ENCODE peak calls at places on chromosomes 11 and 22, in ten cellular contexts. J, U, Y, K, D, W, A, L, R and B are unnamed samples.

GRCh38 chr11:111378773-111379499 is at the start of gene POU2AF1:
- DNase-seq in J (no peak), U (peak), Y (no peak), K (no peak), D (no peak), W (no peak), A (peak), L (no peak), R (no peak), B (no peak)

GRCh38 chr11:8242113-8242475 is 21.6 kb downstream of the LMO1 start:
- DNase-seq in J (no peak), U (no peak), Y (no peak), K (no peak), D (no peak), W (no peak), A (no peak), L (no peak), R (no peak), B (no peak)

GRCh38 chr11:91804057-91804456 is 420.6 kb upstream of the FAT3 start:
- DNase-seq in J (no peak), U (no peak), Y (no peak), K (no peak), D (no peak), W (no peak), A (peak), L (no peak), R (no peak), B (no peak)

GRCh38 chr22:39003165-39003638 is 10.9 kb upstream of the APOBEC3C start:
- DNase-seq in J (no peak), U (peak), Y (peak), K (peak), D (peak), W (peak), A (peak), L (peak), R (no peak), B (peak)

GRCh38 chr11:96331556-96332168 is 11.3 kb downstream of the MAML2 start:
- DNase-seq in J (no peak), U (no peak), Y (no peak), K (no peak), D (no peak), W (no peak), A (no peak), L (no peak), R (no peak), B (no peak)

GRCh38 chr22:46806789-46807188 is 44.3 kb downstream of the TBC1D22A start:
- DNase-seq in J (no peak), U (no peak), Y (no peak), K (no peak), D (no peak), W (no peak), A (no peak), L (no peak), R (no peak), B (no peak)

GRCh38 chr11:67416416-67417335 is 1.2 kb downstream of the CARNS1 start:
- DNase-seq in J (peak), U (peak), Y (no peak), K (peak), D (no peak), W (peak), A (peak), L (no peak), R (peak), B (no peak)

GRCh38 chr22:31838917-31839316 is 85.1 kb downstream of the DEPDC5 start:
- DNase-seq in J (no peak), U (no peak), Y (no peak), K (no peak), D (no peak), W (peak), A (no peak), L (no peak), R (no peak), B (no peak)

GRCh38 chr11:128687321-128687720 is 6.6 kb upstream of the FLI1 start:
- DNase-seq in J (no peak), U (no peak), Y (no peak), K (no peak), D (no peak), W (no peak), A (no peak), L (no peak), R (no peak), B (no peak)